ENCODE peak calls at places on chromosome 17, in seven cellular contexts. C is lung; L is upper lobe of right lung; Q is aorta; D is A549; H is PC-3; N is CD8-positive, alpha-beta T cell. F is an unnamed sample.

GRCh38 chr17:14545156-14545906 is 244.4 kb downstream of the HS3ST3B1 start:
- ATAC-seq in H (no peak), D (no peak), N (peak), Q (no peak), C (no peak), L (no peak), F (no peak)

GRCh38 chr17:4229627-4230026 is 34.2 kb downstream of the ANKFY1 start:
- ATAC-seq in C (peak), D (peak), N (no peak), H (peak), L (peak), Q (peak), F (peak)

GRCh38 chr17:61440697-61441096 is 11.5 kb upstream of the TBX4 start:
- ATAC-seq in D (no peak), C (no peak), N (no peak), Q (no peak), H (no peak), L (no peak), F (no peak)

GRCh38 chr17:78951967-78952551 is 26.9 kb upstream of the TIMP2 start:
- ATAC-seq in Q (no peak), L (peak), D (no peak), H (no peak), C (no peak), N (no peak), F (no peak)

GRCh38 chr17:3794890-3795757 is 5.9 kb downstream of the ITGAE start:
- ATAC-seq in H (no peak), L (no peak), C (no peak), N (peak), Q (no peak), D (peak), F (no peak)

GRCh38 chr17:5560361-5560988 is 23.8 kb downstream of the NLRP1 start:
- ATAC-seq in H (no peak), C (no peak), N (no peak), Q (no peak), L (no peak), D (no peak), F (no peak)

GRCh38 chr17:76432712-76433336 is 20.1 kb downstream of the UBE2O start:
- ATAC-seq in C (no peak), D (peak), L (no peak), H (peak), N (peak), Q (no peak), F (no peak)

GRCh38 chr17:47275245-47275984 is 21.8 kb downstream of the ITGB3 start:
- ATAC-seq in Q (peak), N (no peak), C (no peak), L (no peak), H (peak), D (no peak), F (peak)

GRCh38 chr17:61240851-61241468 is 158.7 kb upstream of the TBX2 start:
- ATAC-seq in H (no peak), D (no peak), Q (no peak), C (no peak), L (no peak), N (no peak), F (no peak)

GRCh38 chr17:18224428-18225120 is 861 bp upstream of the LLGL1 start:
- ATAC-seq in N (no peak), H (no peak), L (no peak), D (no peak), C (no peak), Q (peak), F (peak)

GRCh38 chr17:42039794-42040763 is 10.3 kb downstream of the C17orf113 start:
- ATAC-seq in H (no peak), C (no peak), Q (no peak), N (no peak), L (peak), D (no peak), F (no peak)

GRCh38 chr17:12521416-12521815 is 144.3 kb upstream of the MYOCD start:
- ATAC-seq in Q (no peak), L (no peak), N (no peak), H (no peak), C (no peak), D (no peak), F (no peak)

GRCh38 chr17:38566666-38567031 is 39.1 kb downstream of the SRCIN1 start:
- ATAC-seq in N (no peak), C (no peak), L (no peak), D (no peak), Q (no peak), H (no peak), F (no peak)

GRCh38 chr17:50534222-50534978 is 1.9 kb downstream of the EPN3 start:
- ATAC-seq in C (peak), Q (no peak), D (peak), N (peak), H (peak), L (peak), F (no peak)

GRCh38 chr17:8124350-8125195 is 667 bp upstream of the HES7 start:
- ATAC-seq in N (no peak), L (no peak), C (no peak), Q (no peak), H (no peak), D (no peak), F (no peak)

GRCh38 chr17:71098071-71098470 is 928.7 kb downstream of the KCNJ2 start:
- ATAC-seq in Q (no peak), H (no peak), C (no peak), N (no peak), L (no peak), D (no peak), F (no peak)

GRCh38 chr17:29827179-29827578 is 102.8 kb downstream of the SSH2 start:
- ATAC-seq in L (no peak), H (no peak), D (no peak), N (no peak), Q (no peak), C (no peak), F (no peak)

GRCh38 chr17:32664936-32665583 is 178.3 kb downstream of the CDK5R1 start:
- ATAC-seq in C (no peak), H (no peak), L (peak), D (no peak), Q (no peak), N (no peak), F (no peak)

GRCh38 chr17:76659928-76660614 is 16.5 kb upstream of the ST6GALNAC1 start:
- ATAC-seq in D (peak), L (peak), Q (no peak), C (no peak), N (peak), H (peak), F (no peak)

GRCh38 chr17:82845163-82845807 is 5.5 kb upstream of the ZNF750 start:
- ATAC-seq in L (peak), H (no peak), Q (peak), D (no peak), N (no peak), C (peak), F (peak)

GRCh38 chr17:28888832-28889231 is 8.7 kb downstream of the FLOT2 start:
- ATAC-seq in D (no peak), H (no peak), L (no peak), N (no peak), Q (no peak), C (no peak), F (no peak)

GRCh38 chr17:3861761-3862681 is 16.0 kb upstream of the NCBP3 start:
- ATAC-seq in N (no peak), Q (no peak), L (no peak), H (no peak), C (no peak), D (no peak), F (no peak)

GRCh38 chr17:29283496-29283895 is 10.5 kb downstream of the NUFIP2 start:
- ATAC-seq in C (no peak), N (peak), Q (no peak), H (no peak), D (peak), L (no peak), F (no peak)

GRCh38 chr17:46869296-46869695 is 17.9 kb downstream of the WNT9B start:
- ATAC-seq in N (no peak), C (no peak), H (no peak), Q (no peak), D (no peak), L (no peak), F (no peak)

GRCh38 chr17:8068736-8069586 is 18.6 kb downstream of the ALOX12B start:
- ATAC-seq in L (peak), C (peak), Q (no peak), H (no peak), D (no peak), N (no peak), F (peak)

GRCh38 chr17:15112881-15113617 is 152.1 kb downstream of the PMP22 start:
- ATAC-seq in Q (no peak), N (no peak), D (no peak), L (no peak), H (no peak), C (no peak), F (no peak)

GRCh38 chr17:67845374-67845773 is 20.1 kb downstream of the BPTF start:
- ATAC-seq in L (no peak), Q (no peak), N (no peak), H (no peak), C (no peak), D (no peak), F (no peak)

GRCh38 chr17:44775838-44776621 is 17.2 kb downstream of the ADAM11 start:
- ATAC-seq in Q (no peak), N (no peak), L (peak), C (no peak), D (peak), H (peak), F (peak)

GRCh38 chr17:35684046-35684802 is 47.2 kb upstream of the RASL10B start:
- ATAC-seq in Q (no peak), H (peak), N (no peak), L (no peak), C (no peak), D (no peak), F (no peak)

GRCh38 chr17:62671553-62671952 is 44.1 kb downstream of the MRC2 start:
- ATAC-seq in Q (no peak), D (no peak), C (no peak), N (no peak), H (peak), L (no peak), F (no peak)

GRCh38 chr17:57578608-57578990 is 166.5 kb downstream of the CCDC182 start:
- ATAC-seq in N (no peak), C (no peak), Q (no peak), D (no peak), H (no peak), L (no peak), F (no peak)
- H3K4me3 ChIP-seq in N (no peak), C (no peak), Q (no peak), D (no peak), H (no peak), L (no peak), F (no peak)

GRCh38 chr17:81003711-81004335 is 12.2 kb downstream of the CHMP6 start:
- ATAC-seq in H (peak), D (peak), Q (no peak), N (peak), L (peak), C (no peak), F (peak)
- H3K4me3 ChIP-seq in H (no peak), D (peak), Q (no peak), N (peak), L (peak), C (no peak), F (peak)

GRCh38 chr17:74413491-74413890 is 18.4 kb upstream of the GPRC5C start:
- ATAC-seq in C (no peak), L (no peak), H (no peak), D (no peak), N (no peak), Q (no peak), F (no peak)
- H3K4me3 ChIP-seq in C (no peak), L (no peak), H (no peak), D (no peak), N (no peak), Q (no peak), F (no peak)

GRCh38 chr17:31581491-31581890 is 190.0 kb downstream of the RAB11FIP4 start:
- ATAC-seq in L (peak), N (no peak), Q (peak), H (peak), C (peak), D (no peak), F (peak)

GRCh38 chr17:31581022-31581483 is 189.6 kb downstream of the RAB11FIP4 start:
- ATAC-seq in L (peak), Q (peak), D (peak), H (peak), N (no peak), C (peak), F (peak)

GRCh38 chr17:31580331-31581021 is 189.0 kb downstream of the RAB11FIP4 start:
- ATAC-seq in D (peak), L (peak), C (peak), N (no peak), Q (peak), H (peak), F (peak)

GRCh38 chr17:31583795-31584340 is 192.4 kb downstream of the RAB11FIP4 start:
- ATAC-seq in L (no peak), C (no peak), H (no peak), D (no peak), N (no peak), Q (no peak), F (no peak)

GRCh38 chr17:31582151-31582907 is 190.9 kb downstream of the RAB11FIP4 start:
- ATAC-seq in D (no peak), H (no peak), C (no peak), N (no peak), Q (peak), L (peak), F (peak)
- H3K4me3 ChIP-seq in D (no peak), H (no peak), C (no peak), N (no peak), Q (no peak), L (no peak), F (no peak)

DNA sequence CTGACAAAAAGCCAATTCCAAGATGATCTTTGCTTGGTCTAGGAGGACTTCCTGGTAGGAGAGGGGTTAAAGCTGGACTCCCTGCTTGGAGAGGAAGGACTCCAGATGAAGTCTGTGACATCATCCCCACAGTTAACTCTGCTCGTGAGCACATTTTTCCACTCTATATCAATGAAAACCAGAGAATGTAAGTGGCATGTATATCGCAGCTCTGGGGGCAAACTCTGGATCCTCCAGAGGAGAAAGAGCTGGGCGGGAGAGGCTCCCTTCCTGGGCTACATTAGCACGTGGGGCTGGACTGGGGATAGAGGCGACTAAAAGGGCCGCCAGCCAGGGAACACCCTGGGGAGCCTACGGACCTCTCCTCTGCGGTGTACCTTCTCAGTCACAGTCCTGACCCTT is 34.1 kb downstream of the HIC1 start:
- ATAC-seq in N (peak), C (no peak), H (no peak), D (no peak), Q (no peak), L (no peak), F (no peak)
- H3K4me3 ChIP-seq in N (peak), C (no peak), H (no peak), D (no peak), Q (no peak), L (peak), F (peak)

DNA sequence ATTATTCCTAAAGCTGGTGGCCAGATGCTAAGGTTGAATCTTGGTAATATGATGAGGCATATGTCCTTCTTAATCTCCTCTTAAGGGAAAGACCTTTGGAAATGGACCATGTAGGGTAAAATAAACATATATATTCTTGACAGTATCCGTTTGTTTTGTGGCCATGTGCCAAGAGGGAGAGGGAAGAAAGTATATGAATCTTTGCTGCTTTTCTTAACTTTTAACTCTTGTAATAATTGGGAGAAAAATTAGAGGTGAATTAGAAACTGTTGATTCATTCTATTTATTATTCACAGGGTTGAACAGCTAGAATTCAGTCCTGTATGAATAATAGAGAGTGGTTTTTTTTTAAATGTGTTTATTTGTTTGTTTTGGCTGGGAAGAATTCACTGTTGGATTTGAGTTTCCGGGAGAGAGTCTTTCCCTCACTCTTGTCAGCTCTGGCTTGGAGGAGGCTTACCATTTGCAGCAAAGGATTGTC is 31.6 kb downstream of the AATF start:
- ATAC-seq in Q (no peak), C (no peak), D (no peak), L (no peak), H (no peak), N (no peak), F (no peak)
- H3K4me3 ChIP-seq in Q (no peak), C (no peak), D (no peak), L (no peak), H (no peak), N (no peak), F (no peak)

GRCh38 chr17:73820686-73821448 is 176.6 kb upstream of the SDK2 start:
- ATAC-seq in N (no peak), C (no peak), Q (no peak), H (no peak), D (no peak), L (no peak), F (no peak)
- H3K4me3 ChIP-seq in N (no peak), C (no peak), Q (no peak), H (no peak), D (no peak), L (no peak), F (no peak)

F was measured in gastroesophageal sphincter.